ENCODE peak calls at places on chromosomes 2 and 18, in eight cellular contexts. One of them, this sample, is unnamed.

GRCh38 chr2:1749489-1749748 is 5.1 kb upstream of the PXDN start:
- DNase-seq in cerebellar cortex: no peak
- DNase-seq in cardiac septum: peak
- DNase-seq in HEK293T: no peak
- DNase-seq in GM10248: no peak
- DNase-seq in activated CD4-positive, alpha-beta T cell treated with anti-CD3 and anti-CD28 coated beads, Interleukin-2, amount 50 U/mL, for 4 hours: no peak
- DNase-seq in ureter: peak
- DNase-seq in OCI-LY7: no peak
- DNase-seq in this sample: no peak

GRCh38 chr2:159399716-159400525 is 113.4 kb upstream of the WDSUB1 start:
- DNase-seq in OCI-LY7: no peak
- DNase-seq in cerebellar cortex: no peak
- DNase-seq in GM10248: no peak
- DNase-seq in activated CD4-positive, alpha-beta T cell treated with anti-CD3 and anti-CD28 coated beads, Interleukin-2, amount 50 U/mL, for 4 hours: no peak
- DNase-seq in ureter: no peak
- DNase-seq in HEK293T: no peak
- DNase-seq in cardiac septum: no peak
- DNase-seq in this sample: no peak

GRCh38 chr2:9179572-9180201 is 26.9 kb upstream of the ASAP2 start:
- DNase-seq in cardiac septum: no peak
- DNase-seq in OCI-LY7: no peak
- DNase-seq in GM10248: no peak
- DNase-seq in activated CD4-positive, alpha-beta T cell treated with anti-CD3 and anti-CD28 coated beads, Interleukin-2, amount 50 U/mL, for 4 hours: no peak
- DNase-seq in cerebellar cortex: no peak
- DNase-seq in HEK293T: no peak
- DNase-seq in ureter: no peak
- DNase-seq in this sample: peak

GRCh38 chr2:37441055-37441454 is 96.6 kb downstream of the QPCT start:
- DNase-seq in activated CD4-positive, alpha-beta T cell treated with anti-CD3 and anti-CD28 coated beads, Interleukin-2, amount 50 U/mL, for 4 hours: no peak
- DNase-seq in GM10248: no peak
- DNase-seq in cerebellar cortex: no peak
- DNase-seq in cardiac septum: no peak
- DNase-seq in ureter: no peak
- DNase-seq in OCI-LY7: no peak
- DNase-seq in HEK293T: no peak
- DNase-seq in this sample: no peak

GRCh38 chr2:198134287-198134955 is 330.0 kb downstream of the PLCL1 start:
- DNase-seq in activated CD4-positive, alpha-beta T cell treated with anti-CD3 and anti-CD28 coated beads, Interleukin-2, amount 50 U/mL, for 4 hours: no peak
- DNase-seq in cardiac septum: no peak
- DNase-seq in ureter: no peak
- DNase-seq in OCI-LY7: no peak
- DNase-seq in GM10248: no peak
- DNase-seq in HEK293T: no peak
- DNase-seq in cerebellar cortex: no peak
- DNase-seq in this sample: no peak

GRCh38 chr18:59915606-59916005 is 15.8 kb downstream of the PMAIP1 start:
- DNase-seq in HEK293T: no peak
- DNase-seq in GM10248: no peak
- DNase-seq in cerebellar cortex: no peak
- DNase-seq in ureter: no peak
- DNase-seq in OCI-LY7: no peak
- DNase-seq in cardiac septum: no peak
- DNase-seq in activated CD4-positive, alpha-beta T cell treated with anti-CD3 and anti-CD28 coated beads, Interleukin-2, amount 50 U/mL, for 4 hours: no peak
- DNase-seq in this sample: no peak

GRCh38 chr2:183579686-183580085 is 455.4 kb downstream of the NUP35 start:
- DNase-seq in HEK293T: no peak
- DNase-seq in activated CD4-positive, alpha-beta T cell treated with anti-CD3 and anti-CD28 coated beads, Interleukin-2, amount 50 U/mL, for 4 hours: no peak
- DNase-seq in cardiac septum: no peak
- DNase-seq in ureter: no peak
- DNase-seq in cerebellar cortex: no peak
- DNase-seq in GM10248: no peak
- DNase-seq in OCI-LY7: no peak
- DNase-seq in this sample: no peak

GRCh38 chr18:9890957-9891356 is 5.2 kb downstream of the TXNDC2 start:
- DNase-seq in ureter: no peak
- DNase-seq in OCI-LY7: no peak
- DNase-seq in cardiac septum: no peak
- DNase-seq in activated CD4-positive, alpha-beta T cell treated with anti-CD3 and anti-CD28 coated beads, Interleukin-2, amount 50 U/mL, for 4 hours: no peak
- DNase-seq in GM10248: no peak
- DNase-seq in HEK293T: no peak
- DNase-seq in cerebellar cortex: no peak
- DNase-seq in this sample: no peak

GRCh38 chr18:63551769-63552168 is 9.6 kb downstream of the SERPINB12 start:
- DNase-seq in cardiac septum: no peak
- DNase-seq in GM10248: no peak
- DNase-seq in cerebellar cortex: no peak
- DNase-seq in OCI-LY7: no peak
- DNase-seq in activated CD4-positive, alpha-beta T cell treated with anti-CD3 and anti-CD28 coated beads, Interleukin-2, amount 50 U/mL, for 4 hours: no peak
- DNase-seq in ureter: no peak
- DNase-seq in HEK293T: no peak
- DNase-seq in this sample: no peak

GRCh38 chr2:171893196-171893823 is 734 bp downstream of the SLC25A12 start:
- DNase-seq in cardiac septum: no peak
- DNase-seq in OCI-LY7: peak
- DNase-seq in cerebellar cortex: peak
- DNase-seq in GM10248: no peak
- DNase-seq in HEK293T: no peak
- DNase-seq in activated CD4-positive, alpha-beta T cell treated with anti-CD3 and anti-CD28 coated beads, Interleukin-2, amount 50 U/mL, for 4 hours: no peak
- DNase-seq in ureter: no peak
- DNase-seq in this sample: peak

GRCh38 chr2:61793389-61793836 is 60.4 kb downstream of the FAM161A start:
- DNase-seq in activated CD4-positive, alpha-beta T cell treated with anti-CD3 and anti-CD28 coated beads, Interleukin-2, amount 50 U/mL, for 4 hours: peak
- DNase-seq in GM10248: peak
- DNase-seq in OCI-LY7: peak
- DNase-seq in HEK293T: peak
- DNase-seq in ureter: peak
- DNase-seq in cerebellar cortex: peak
- DNase-seq in cardiac septum: no peak
- DNase-seq in this sample: peak

GRCh38 chr2:28480403-28481049 is 15.3 kb upstream of the PLB1 start:
- DNase-seq in ureter: no peak
- DNase-seq in HEK293T: no peak
- DNase-seq in GM10248: no peak
- DNase-seq in activated CD4-positive, alpha-beta T cell treated with anti-CD3 and anti-CD28 coated beads, Interleukin-2, amount 50 U/mL, for 4 hours: no peak
- DNase-seq in OCI-LY7: no peak
- DNase-seq in cardiac septum: no peak
- DNase-seq in cerebellar cortex: no peak
- DNase-seq in this sample: no peak

GRCh38 chr2:173802518-173802917 is 162.7 kb downstream of the SP3 start:
- DNase-seq in ureter: no peak
- DNase-seq in HEK293T: no peak
- DNase-seq in OCI-LY7: no peak
- DNase-seq in activated CD4-positive, alpha-beta T cell treated with anti-CD3 and anti-CD28 coated beads, Interleukin-2, amount 50 U/mL, for 4 hours: no peak
- DNase-seq in GM10248: no peak
- DNase-seq in cerebellar cortex: no peak
- DNase-seq in cardiac septum: no peak
- DNase-seq in this sample: no peak

GRCh38 chr2:118668431-118669424 is 178.7 kb downstream of the EN1 start:
- DNase-seq in cardiac septum: no peak
- DNase-seq in GM10248: no peak
- DNase-seq in OCI-LY7: no peak
- DNase-seq in ureter: no peak
- DNase-seq in activated CD4-positive, alpha-beta T cell treated with anti-CD3 and anti-CD28 coated beads, Interleukin-2, amount 50 U/mL, for 4 hours: no peak
- DNase-seq in HEK293T: no peak
- DNase-seq in cerebellar cortex: no peak
- DNase-seq in this sample: no peak

GRCh38 chr2:24461685-24462084 is 29.4 kb upstream of the NCOA1 start:
- DNase-seq in GM10248: no peak
- DNase-seq in cardiac septum: no peak
- DNase-seq in cerebellar cortex: no peak
- DNase-seq in OCI-LY7: no peak
- DNase-seq in activated CD4-positive, alpha-beta T cell treated with anti-CD3 and anti-CD28 coated beads, Interleukin-2, amount 50 U/mL, for 4 hours: no peak
- DNase-seq in ureter: no peak
- DNase-seq in HEK293T: no peak
- DNase-seq in this sample: no peak

GRCh38 chr18:35345460-35345921 is 1.3 kb upstream of the ZNF24 start:
- DNase-seq in activated CD4-positive, alpha-beta T cell treated with anti-CD3 and anti-CD28 coated beads, Interleukin-2, amount 50 U/mL, for 4 hours: no peak
- DNase-seq in cerebellar cortex: peak
- DNase-seq in cardiac septum: no peak
- DNase-seq in GM10248: peak
- DNase-seq in OCI-LY7: peak
- DNase-seq in ureter: no peak
- DNase-seq in HEK293T: peak
- DNase-seq in this sample: peak

GRCh38 chr2:237309011-237309410 is 105.0 kb downstream of the COL6A3 start:
- DNase-seq in cardiac septum: no peak
- DNase-seq in activated CD4-positive, alpha-beta T cell treated with anti-CD3 and anti-CD28 coated beads, Interleukin-2, amount 50 U/mL, for 4 hours: no peak
- DNase-seq in GM10248: no peak
- DNase-seq in ureter: no peak
- DNase-seq in OCI-LY7: no peak
- DNase-seq in HEK293T: no peak
- DNase-seq in cerebellar cortex: peak
- DNase-seq in this sample: peak

GRCh38 chr2:100142393-100142792 is at the start of gene AFF3:
- DNase-seq in OCI-LY7: peak
- DNase-seq in HEK293T: no peak
- DNase-seq in cerebellar cortex: no peak
- DNase-seq in cardiac septum: no peak
- DNase-seq in GM10248: peak
- DNase-seq in activated CD4-positive, alpha-beta T cell treated with anti-CD3 and anti-CD28 coated beads, Interleukin-2, amount 50 U/mL, for 4 hours: no peak
- DNase-seq in ureter: no peak
- DNase-seq in this sample: no peak

GRCh38 chr2:216956820-216957493 is 97.1 kb upstream of the TNP1 start:
- DNase-seq in GM10248: no peak
- DNase-seq in ureter: no peak
- DNase-seq in OCI-LY7: no peak
- DNase-seq in cerebellar cortex: no peak
- DNase-seq in cardiac septum: no peak
- DNase-seq in HEK293T: no peak
- DNase-seq in activated CD4-positive, alpha-beta T cell treated with anti-CD3 and anti-CD28 coated beads, Interleukin-2, amount 50 U/mL, for 4 hours: no peak
- DNase-seq in this sample: no peak

GRCh38 chr2:231464576-231465540 is 574 bp upstream of the NCL start:
- DNase-seq in GM10248: peak
- DNase-seq in HEK293T: peak
- DNase-seq in OCI-LY7: peak
- DNase-seq in activated CD4-positive, alpha-beta T cell treated with anti-CD3 and anti-CD28 coated beads, Interleukin-2, amount 50 U/mL, for 4 hours: peak
- DNase-seq in cardiac septum: peak
- DNase-seq in ureter: peak
- DNase-seq in cerebellar cortex: peak
- DNase-seq in this sample: peak

GRCh38 chr2:74496997-74497776 is 2.2 kb downstream of the LBX2 start:
- DNase-seq in HEK293T: no peak
- DNase-seq in GM10248: no peak
- DNase-seq in cerebellar cortex: no peak
- DNase-seq in activated CD4-positive, alpha-beta T cell treated with anti-CD3 and anti-CD28 coated beads, Interleukin-2, amount 50 U/mL, for 4 hours: no peak
- DNase-seq in ureter: no peak
- DNase-seq in cardiac septum: no peak
- DNase-seq in OCI-LY7: no peak
- DNase-seq in this sample: no peak

GRCh38 chr2:75894170-75894569 is 183.5 kb upstream of the GCFC2 start:
- DNase-seq in HEK293T: no peak
- DNase-seq in ureter: no peak
- DNase-seq in OCI-LY7: no peak
- DNase-seq in GM10248: no peak
- DNase-seq in cardiac septum: no peak
- DNase-seq in activated CD4-positive, alpha-beta T cell treated with anti-CD3 and anti-CD28 coated beads, Interleukin-2, amount 50 U/mL, for 4 hours: no peak
- DNase-seq in cerebellar cortex: no peak
- DNase-seq in this sample: no peak

GRCh38 chr2:69202323-69202722 is 184.7 kb downstream of the GFPT1 start:
- DNase-seq in HEK293T: no peak
- DNase-seq in GM10248: no peak
- DNase-seq in activated CD4-positive, alpha-beta T cell treated with anti-CD3 and anti-CD28 coated beads, Interleukin-2, amount 50 U/mL, for 4 hours: no peak
- DNase-seq in OCI-LY7: no peak
- DNase-seq in ureter: no peak
- DNase-seq in cerebellar cortex: no peak
- DNase-seq in cardiac septum: no peak
- DNase-seq in this sample: no peak

GRCh38 chr2:20125164-20125563 is 73.7 kb upstream of the LAPTM4A start:
- DNase-seq in OCI-LY7: no peak
- DNase-seq in cardiac septum: no peak
- DNase-seq in HEK293T: no peak
- DNase-seq in cerebellar cortex: no peak
- DNase-seq in activated CD4-positive, alpha-beta T cell treated with anti-CD3 and anti-CD28 coated beads, Interleukin-2, amount 50 U/mL, for 4 hours: no peak
- DNase-seq in GM10248: no peak
- DNase-seq in ureter: no peak
- DNase-seq in this sample: no peak

GRCh38 chr2:37684809-37685208 is 13.4 kb upstream of the CDC42EP3 start:
- DNase-seq in cerebellar cortex: no peak
- DNase-seq in OCI-LY7: no peak
- DNase-seq in GM10248: no peak
- DNase-seq in ureter: no peak
- DNase-seq in HEK293T: no peak
- DNase-seq in activated CD4-positive, alpha-beta T cell treated with anti-CD3 and anti-CD28 coated beads, Interleukin-2, amount 50 U/mL, for 4 hours: no peak
- DNase-seq in cardiac septum: no peak
- DNase-seq in this sample: no peak

GRCh38 chr2:232328038-232328435 is 50.5 kb upstream of the ALPP start:
- DNase-seq in HEK293T: no peak
- DNase-seq in cardiac septum: peak
- DNase-seq in OCI-LY7: peak
- DNase-seq in GM10248: no peak
- DNase-seq in cerebellar cortex: no peak
- DNase-seq in activated CD4-positive, alpha-beta T cell treated with anti-CD3 and anti-CD28 coated beads, Interleukin-2, amount 50 U/mL, for 4 hours: no peak
- DNase-seq in ureter: no peak
- DNase-seq in this sample: no peak

GRCh38 chr2:174337337-174338154 is 2.8 kb downstream of the SP9 start:
- DNase-seq in cardiac septum: no peak
- DNase-seq in activated CD4-positive, alpha-beta T cell treated with anti-CD3 and anti-CD28 coated beads, Interleukin-2, amount 50 U/mL, for 4 hours: no peak
- DNase-seq in GM10248: no peak
- DNase-seq in cerebellar cortex: no peak
- DNase-seq in OCI-LY7: peak
- DNase-seq in ureter: no peak
- DNase-seq in HEK293T: peak
- DNase-seq in this sample: peak

GRCh38 chr2:238138331-238139102 is at the start of gene KLHL30:
- DNase-seq in ureter: no peak
- DNase-seq in GM10248: no peak
- DNase-seq in cerebellar cortex: no peak
- DNase-seq in cardiac septum: peak
- DNase-seq in HEK293T: no peak
- DNase-seq in activated CD4-positive, alpha-beta T cell treated with anti-CD3 and anti-CD28 coated beads, Interleukin-2, amount 50 U/mL, for 4 hours: no peak
- DNase-seq in OCI-LY7: no peak
- DNase-seq in this sample: peak

GRCh38 chr2:85710687-85711577 is 16.8 kb downstream of the GNLY start:
- DNase-seq in HEK293T: no peak
- DNase-seq in OCI-LY7: no peak
- DNase-seq in cerebellar cortex: no peak
- DNase-seq in activated CD4-positive, alpha-beta T cell treated with anti-CD3 and anti-CD28 coated beads, Interleukin-2, amount 50 U/mL, for 4 hours: no peak
- DNase-seq in cardiac septum: peak
- DNase-seq in GM10248: no peak
- DNase-seq in ureter: no peak
- DNase-seq in this sample: no peak

GRCh38 chr2:209425082-209426071 is 1.5 kb downstream of the MAP2 start:
- DNase-seq in cerebellar cortex: peak
- DNase-seq in ureter: no peak
- DNase-seq in cardiac septum: no peak
- DNase-seq in OCI-LY7: no peak
- DNase-seq in HEK293T: peak
- DNase-seq in GM10248: peak
- DNase-seq in activated CD4-positive, alpha-beta T cell treated with anti-CD3 and anti-CD28 coated beads, Interleukin-2, amount 50 U/mL, for 4 hours: no peak
- DNase-seq in this sample: peak

GRCh38 chr2:37688771-37689468 is 17.5 kb upstream of the CDC42EP3 start:
- DNase-seq in GM10248: no peak
- DNase-seq in OCI-LY7: no peak
- DNase-seq in ureter: peak
- DNase-seq in activated CD4-positive, alpha-beta T cell treated with anti-CD3 and anti-CD28 coated beads, Interleukin-2, amount 50 U/mL, for 4 hours: no peak
- DNase-seq in HEK293T: no peak
- DNase-seq in cerebellar cortex: no peak
- DNase-seq in cardiac septum: no peak
- DNase-seq in this sample: peak